ENCODE peak calls at places on chromosomes 1 and 21, in four cellular contexts. X, N, A and Q are unnamed samples.

GRCh38 chr1:11384170-11384554 is 94.8 kb upstream of the DISP3 start:
- DNase-seq in X (no peak), N (no peak), A (no peak), Q (no peak)

GRCh38 chr1:226656601-226657277 is 82.3 kb downstream of the ITPKB start:
- DNase-seq in X (no peak), N (no peak), A (no peak), Q (no peak)

GRCh38 chr1:36349241-36349671 is 25.8 kb upstream of the EVA1B start:
- DNase-seq in X (peak), N (no peak), A (no peak), Q (no peak)

GRCh38 chr21:46244602-46245001 is 16.0 kb upstream of the LSS start:
- DNase-seq in X (no peak), N (no peak), A (no peak), Q (no peak)

GRCh38 chr1:192703283-192704206 is 67.6 kb downstream of the RGS13 start:
- DNase-seq in X (no peak), N (no peak), A (no peak), Q (no peak)

GRCh38 chr1:211944733-211945500 is 90.4 kb downstream of the INTS7 start:
- DNase-seq in X (no peak), N (no peak), A (no peak), Q (no peak)

GRCh38 chr1:204073837-204074273 is 940 bp downstream of the SOX13 start:
- DNase-seq in X (no peak), N (no peak), A (no peak), Q (no peak)

GRCh38 chr1:236059011-236059410 is 5.9 kb downstream of the NID1 start:
- DNase-seq in X (no peak), N (no peak), A (no peak), Q (no peak)

GRCh38 chr21:46038871-46039397 is 57.4 kb downstream of the COL6A1 start:
- DNase-seq in X (no peak), N (no peak), A (no peak), Q (peak)

GRCh38 chr1:110927484-110928075 is 36.1 kb downstream of the LRIF1 start:
- DNase-seq in X (no peak), N (no peak), A (no peak), Q (no peak)

GRCh38 chr1:167210966-167211674 is 9.6 kb upstream of the POU2F1 start:
- DNase-seq in X (no peak), N (no peak), A (no peak), Q (no peak)

GRCh38 chr1:109649380-109649987 is 6.4 kb upstream of the GSTM4 start:
- DNase-seq in X (no peak), N (no peak), A (no peak), Q (no peak)

GRCh38 chr1:226525750-226526149 is 22.8 kb upstream of the STUM start:
- DNase-seq in X (no peak), N (no peak), A (no peak), Q (no peak)

GRCh38 chr1:206674745-206675175 is 9.9 kb upstream of the MAPKAPK2 start:
- DNase-seq in X (no peak), N (no peak), A (peak), Q (no peak)

GRCh38 chr21:38440746-38441145 is 57.5 kb downstream of the ERG start:
- DNase-seq in X (peak), N (no peak), A (no peak), Q (no peak)

GRCh38 chr1:185864889-185865288 is 130.7 kb downstream of the HMCN1 start:
- DNase-seq in X (no peak), N (no peak), A (no peak), Q (no peak)

GRCh38 chr21:18987515-18988026 is 584.0 kb upstream of the TMPRSS15 start:
- DNase-seq in X (no peak), N (no peak), A (no peak), Q (no peak)

GRCh38 chr1:17869826-17870225 is 114.7 kb downstream of the ACTL8 start:
- DNase-seq in X (no peak), N (no peak), A (no peak), Q (no peak)

GRCh38 chr1:151728151-151728711 is 6.9 kb downstream of the RIIAD1 start:
- DNase-seq in X (no peak), N (no peak), A (no peak), Q (no peak)

GRCh38 chr1:195495720-195496635 is 1112.3 kb downstream of the KCNT2 start:
- DNase-seq in X (no peak), N (no peak), A (no peak), Q (no peak)

GRCh38 chr1:6157528-6158174 is 22.5 kb downstream of the CHD5 start:
- DNase-seq in X (no peak), N (no peak), A (no peak), Q (no peak)

GRCh38 chr21:31837613-31838390 is 35.0 kb upstream of the HUNK start:
- DNase-seq in X (peak), N (no peak), A (no peak), Q (no peak)

GRCh38 chr1:183733610-183734219 is 71.2 kb upstream of the RGL1 start:
- DNase-seq in X (no peak), N (no peak), A (no peak), Q (no peak)

GRCh38 chr1:150749720-150750311 is 15.8 kb downstream of the CTSS start:
- DNase-seq in X (no peak), N (no peak), A (no peak), Q (no peak)

GRCh38 chr21:31732538-31732864 is 583 bp upstream of the SCAF4 start:
- DNase-seq in X (no peak), N (no peak), A (no peak), Q (no peak)

GRCh38 chr1:213131851-213132655 is 81.0 kb downstream of the RPS6KC1 start:
- DNase-seq in X (no peak), N (no peak), A (no peak), Q (no peak)

DNA sequence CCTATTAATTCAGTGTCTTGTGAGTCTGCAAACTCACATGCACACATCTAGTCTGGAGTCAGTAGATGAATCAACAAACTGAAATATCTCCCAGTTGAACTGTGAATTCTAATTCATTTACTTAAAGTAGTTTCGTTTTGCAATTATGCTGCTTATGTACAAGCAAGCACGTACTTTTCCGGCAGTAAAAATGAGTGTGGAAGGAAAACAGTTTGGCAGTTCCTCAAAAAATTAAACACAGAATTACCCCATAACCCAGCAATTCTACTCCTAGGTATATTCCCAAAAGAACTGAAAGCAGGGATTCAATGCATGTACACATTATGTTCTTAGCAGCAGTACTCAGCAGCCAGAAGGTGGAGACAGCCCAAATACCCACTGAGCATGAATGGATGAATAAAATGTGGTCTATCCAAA is 49.3 kb downstream of the GNB1 start:
- DNase-seq in X (peak), N (no peak), A (no peak), Q (no peak)
- TF ChIP-seq CTCF in X (no peak), N (no peak), A (no peak), Q (no peak)

GRCh38 chr1:160522136-160522535 is 919 bp downstream of the SLAMF6 start:
- DNase-seq in X (no peak), N (no peak), A (no peak), Q (no peak)

GRCh38 chr1:160520999-160521398 is 2.1 kb downstream of the SLAMF6 start:
- DNase-seq in X (no peak), N (no peak), A (no peak), Q (no peak)

GRCh38 chr1:160521554-160521953 is 1.5 kb downstream of the SLAMF6 start:
- DNase-seq in X (no peak), N (no peak), A (no peak), Q (no peak)

GRCh38 chr1:160520582-160520981 is 2.5 kb downstream of the SLAMF6 start:
- DNase-seq in X (no peak), N (no peak), A (no peak), Q (no peak)

DNA sequence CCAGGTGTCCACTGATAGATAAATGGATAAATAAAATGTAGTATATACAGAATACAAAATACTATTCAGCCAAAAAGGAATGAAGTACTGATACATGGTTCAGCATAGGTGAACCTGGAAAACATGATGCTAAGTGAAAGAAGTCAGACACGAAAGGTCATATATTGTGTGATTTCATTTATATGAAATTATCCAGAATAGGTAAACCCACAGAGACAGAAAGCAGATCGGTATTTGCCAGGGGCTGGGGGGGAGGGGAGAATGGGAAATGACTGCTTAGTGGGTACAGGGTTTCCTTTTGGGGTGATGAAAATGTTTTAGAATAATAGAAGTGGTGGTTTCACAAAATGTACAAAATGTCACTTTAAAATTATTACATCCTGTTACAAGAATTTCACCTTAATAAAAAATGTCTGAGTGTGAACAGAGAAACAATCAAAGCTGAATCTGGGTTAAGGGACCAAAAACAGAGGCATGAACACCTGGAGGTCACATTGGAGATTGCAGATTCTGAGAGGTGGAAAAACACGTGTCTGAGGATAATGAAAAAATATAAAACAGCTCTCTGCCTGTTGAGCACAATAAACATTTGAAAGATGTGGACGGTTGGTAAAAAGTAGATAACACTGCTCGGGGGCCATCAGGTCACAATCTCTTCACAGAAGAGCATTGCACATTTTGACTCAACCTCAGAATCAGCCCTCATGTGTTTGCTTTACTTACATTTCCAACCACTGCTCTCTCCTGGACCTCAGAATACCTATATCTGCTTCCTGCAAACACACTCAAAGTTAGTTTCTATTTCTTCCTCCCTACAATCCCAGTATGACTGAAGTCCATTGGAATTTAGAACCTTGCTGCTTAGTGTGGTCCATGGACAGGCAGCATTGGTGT is 3.3 kb downstream of the SLAMF6 start:
- DNase-seq in X (no peak), N (no peak), A (no peak), Q (no peak)
- TF ChIP-seq CTCF in X (no peak), N (peak), A (no peak), Q (peak)

GRCh38 chr21:15003463-15004135 is 61.2 kb downstream of the NRIP1 start:
- DNase-seq in X (no peak), N (no peak), A (no peak), Q (no peak)

GRCh38 chr21:15001773-15002647 is 62.8 kb downstream of the NRIP1 start:
- DNase-seq in X (no peak), N (no peak), A (no peak), Q (no peak)

GRCh38 chr21:14995695-14996490 is 68.9 kb downstream of the NRIP1 start:
- DNase-seq in X (no peak), N (no peak), A (no peak), Q (no peak)

GRCh38 chr21:15001113-15001512 is 63.7 kb downstream of the NRIP1 start:
- DNase-seq in X (no peak), N (no peak), A (no peak), Q (no peak)

GRCh38 chr21:15000076-15000475 is 64.7 kb downstream of the NRIP1 start:
- DNase-seq in X (no peak), N (no peak), A (no peak), Q (no peak)
- TF ChIP-seq CTCF in X (no peak), N (no peak), A (no peak), Q (no peak)

GRCh38 chr1:158272681-158273080 is 17.0 kb upstream of the CD1C start:
- DNase-seq in X (no peak), N (no peak), A (no peak), Q (no peak)

GRCh38 chr1:158274797-158275196 is 14.9 kb upstream of the CD1C start:
- DNase-seq in X (no peak), N (no peak), A (no peak), Q (no peak)
- TF ChIP-seq CTCF in X (no peak), N (no peak), A (no peak), Q (no peak)

GRCh38 chr21:44087426-44088400 is 19.5 kb upstream of the PWP2 start:
- DNase-seq in X (peak), N (peak), A (no peak), Q (peak)

GRCh38 chr21:44090332-44090731 is 16.9 kb upstream of the PWP2 start:
- DNase-seq in X (no peak), N (peak), A (no peak), Q (peak)

GRCh38 chr21:44086636-44087425 is 20.4 kb upstream of the PWP2 start:
- DNase-seq in X (no peak), N (peak), A (no peak), Q (peak)

GRCh38 chr21:44089001-44089911 is 17.9 kb upstream of the PWP2 start:
- DNase-seq in X (peak), N (peak), A (no peak), Q (peak)

DNA sequence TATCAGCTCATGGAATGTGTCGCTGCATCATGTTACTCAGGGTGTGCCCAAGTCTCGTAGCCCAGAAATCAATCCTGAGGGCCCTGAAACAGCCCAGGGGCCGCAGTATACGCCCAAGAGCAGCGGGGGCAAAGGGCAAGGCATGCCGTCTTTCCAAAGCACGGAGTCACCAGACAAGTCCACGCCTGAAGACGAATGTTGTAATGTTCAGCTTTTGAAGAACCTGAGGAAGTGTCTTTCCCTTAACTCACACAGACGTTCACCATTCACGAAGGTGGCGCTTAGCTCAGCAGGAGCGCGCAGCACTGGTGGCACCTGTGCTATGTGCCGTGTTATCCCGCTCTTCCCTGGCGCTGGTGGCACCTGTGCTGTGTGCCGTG is 18.8 kb upstream of the PWP2 start:
- DNase-seq in X (no peak), N (peak), A (no peak), Q (peak)
- TF ChIP-seq CTCF in X (no peak), N (no peak), A (no peak), Q (no peak)

GRCh38 chr1:32887623-32888022 is 1.3 kb downstream of the HPCA start:
- DNase-seq in X (no peak), N (no peak), A (no peak), Q (no peak)

GRCh38 chr1:32886828-32887414 is 630 bp downstream of the HPCA start:
- DNase-seq in X (no peak), N (no peak), A (no peak), Q (no peak)

GRCh38 chr1:32885691-32886011 is 640 bp upstream of the HPCA start:
- DNase-seq in X (no peak), N (no peak), A (no peak), Q (no peak)

GRCh38 chr1:32884726-32885125 is 1.6 kb upstream of the HPCA start:
- DNase-seq in X (no peak), N (no peak), A (no peak), Q (no peak)

GRCh38 chr1:32886012-32886827 is at the start of gene HPCA:
- DNase-seq in X (no peak), N (peak), A (no peak), Q (peak)
- TF ChIP-seq CTCF in X (peak), N (peak), A (no peak), Q (peak)